ENCODE peak calls at places on chromosome 3, in seven cellular contexts. One of them, this sample, is unnamed.

GRCh38 chr3:193704431-193704830 is 111.4 kb downstream of the OPA1 start:
- DNase-seq in astrocyte: no peak
- DNase-seq in A549: no peak
- DNase-seq in ovary: no peak
- DNase-seq in CD8-positive, alpha-beta T cell: no peak
- DNase-seq in K562: peak
- DNase-seq in left ventricle myocardium inferior: no peak
- DNase-seq in this sample: no peak

GRCh38 chr3:190644766-190645165 is 130.9 kb downstream of the IL1RAP start:
- DNase-seq in astrocyte: peak
- DNase-seq in CD8-positive, alpha-beta T cell: no peak
- DNase-seq in left ventricle myocardium inferior: no peak
- DNase-seq in K562: no peak
- DNase-seq in A549: no peak
- DNase-seq in ovary: no peak
- DNase-seq in this sample: no peak

GRCh38 chr3:157064402-157064801 is 95.5 kb downstream of the CCNL1 start:
- DNase-seq in A549: no peak
- DNase-seq in astrocyte: no peak
- DNase-seq in ovary: no peak
- DNase-seq in left ventricle myocardium inferior: no peak
- DNase-seq in CD8-positive, alpha-beta T cell: no peak
- DNase-seq in K562: no peak
- DNase-seq in this sample: no peak

GRCh38 chr3:184129012-184129411 is 6.1 kb upstream of the EIF2B5 start:
- DNase-seq in A549: no peak
- DNase-seq in ovary: no peak
- DNase-seq in CD8-positive, alpha-beta T cell: no peak
- DNase-seq in K562: peak
- DNase-seq in left ventricle myocardium inferior: no peak
- DNase-seq in astrocyte: peak
- DNase-seq in this sample: no peak

GRCh38 chr3:58092516-58092915 is 84.3 kb downstream of the FLNB start:
- DNase-seq in CD8-positive, alpha-beta T cell: no peak
- DNase-seq in A549: no peak
- DNase-seq in left ventricle myocardium inferior: no peak
- DNase-seq in astrocyte: no peak
- DNase-seq in ovary: no peak
- DNase-seq in K562: no peak
- DNase-seq in this sample: no peak

GRCh38 chr3:19147905-19148767 is at the start of gene KCNH8:
- DNase-seq in CD8-positive, alpha-beta T cell: no peak
- DNase-seq in ovary: no peak
- DNase-seq in A549: peak
- DNase-seq in astrocyte: no peak
- DNase-seq in K562: peak
- DNase-seq in left ventricle myocardium inferior: no peak
- DNase-seq in this sample: no peak

GRCh38 chr3:120473389-120473788 is 22.6 kb upstream of the FSTL1 start:
- DNase-seq in A549: no peak
- DNase-seq in CD8-positive, alpha-beta T cell: no peak
- DNase-seq in ovary: no peak
- DNase-seq in K562: no peak
- DNase-seq in astrocyte: peak
- DNase-seq in left ventricle myocardium inferior: no peak
- DNase-seq in this sample: no peak

GRCh38 chr3:32814371-32814770 is 3.4 kb upstream of the TRIM71 start:
- DNase-seq in K562: no peak
- DNase-seq in left ventricle myocardium inferior: no peak
- DNase-seq in astrocyte: no peak
- DNase-seq in ovary: no peak
- DNase-seq in A549: no peak
- DNase-seq in CD8-positive, alpha-beta T cell: no peak
- DNase-seq in this sample: no peak

GRCh38 chr3:21954709-21955108 is 203.7 kb upstream of the ZNF385D start:
- DNase-seq in CD8-positive, alpha-beta T cell: no peak
- DNase-seq in left ventricle myocardium inferior: no peak
- DNase-seq in ovary: no peak
- DNase-seq in astrocyte: peak
- DNase-seq in A549: no peak
- DNase-seq in K562: no peak
- DNase-seq in this sample: no peak

GRCh38 chr3:38653685-38654537 is 4.4 kb upstream of the SCN5A start:
- DNase-seq in K562: no peak
- DNase-seq in ovary: no peak
- DNase-seq in left ventricle myocardium inferior: no peak
- DNase-seq in astrocyte: no peak
- DNase-seq in CD8-positive, alpha-beta T cell: no peak
- DNase-seq in A549: no peak
- DNase-seq in this sample: no peak

GRCh38 chr3:13105181-13105580 is 32.0 kb upstream of the IQSEC1 start:
- DNase-seq in ovary: no peak
- DNase-seq in left ventricle myocardium inferior: peak
- DNase-seq in CD8-positive, alpha-beta T cell: no peak
- DNase-seq in A549: no peak
- DNase-seq in astrocyte: no peak
- DNase-seq in K562: no peak
- DNase-seq in this sample: no peak

GRCh38 chr3:13091898-13092620 is 18.8 kb upstream of the IQSEC1 start:
- DNase-seq in K562: peak
- DNase-seq in CD8-positive, alpha-beta T cell: peak
- DNase-seq in A549: peak
- DNase-seq in left ventricle myocardium inferior: peak
- DNase-seq in astrocyte: peak
- DNase-seq in ovary: peak
- DNase-seq in this sample: peak

GRCh38 chr3:63791974-63792373 is 27.1 kb upstream of the C3orf49 start:
- DNase-seq in ovary: no peak
- DNase-seq in left ventricle myocardium inferior: no peak
- DNase-seq in K562: no peak
- DNase-seq in astrocyte: peak
- DNase-seq in CD8-positive, alpha-beta T cell: no peak
- DNase-seq in A549: no peak
- DNase-seq in this sample: no peak

GRCh38 chr3:42497009-42497731 is 5.3 kb upstream of the VIPR1 start:
- DNase-seq in A549: peak
- DNase-seq in ovary: no peak
- DNase-seq in astrocyte: peak
- DNase-seq in K562: no peak
- DNase-seq in left ventricle myocardium inferior: no peak
- DNase-seq in CD8-positive, alpha-beta T cell: no peak
- DNase-seq in this sample: peak

GRCh38 chr3:136075816-136076215 is 110.3 kb downstream of the PPP2R3A start:
- DNase-seq in CD8-positive, alpha-beta T cell: no peak
- DNase-seq in K562: no peak
- DNase-seq in astrocyte: peak
- DNase-seq in ovary: no peak
- DNase-seq in A549: no peak
- DNase-seq in left ventricle myocardium inferior: no peak
- DNase-seq in this sample: no peak

GRCh38 chr3:58529516-58530353 is 7.3 kb downstream of the ACOX2 start:
- DNase-seq in ovary: no peak
- DNase-seq in K562: peak
- DNase-seq in CD8-positive, alpha-beta T cell: no peak
- DNase-seq in left ventricle myocardium inferior: no peak
- DNase-seq in A549: no peak
- DNase-seq in astrocyte: no peak
- DNase-seq in this sample: no peak

GRCh38 chr3:159260049-159260662 is 458.3 kb downstream of the MFSD1 start:
- DNase-seq in CD8-positive, alpha-beta T cell: no peak
- DNase-seq in left ventricle myocardium inferior: no peak
- DNase-seq in astrocyte: peak
- DNase-seq in A549: peak
- DNase-seq in ovary: no peak
- DNase-seq in K562: peak
- DNase-seq in this sample: no peak

DNA sequence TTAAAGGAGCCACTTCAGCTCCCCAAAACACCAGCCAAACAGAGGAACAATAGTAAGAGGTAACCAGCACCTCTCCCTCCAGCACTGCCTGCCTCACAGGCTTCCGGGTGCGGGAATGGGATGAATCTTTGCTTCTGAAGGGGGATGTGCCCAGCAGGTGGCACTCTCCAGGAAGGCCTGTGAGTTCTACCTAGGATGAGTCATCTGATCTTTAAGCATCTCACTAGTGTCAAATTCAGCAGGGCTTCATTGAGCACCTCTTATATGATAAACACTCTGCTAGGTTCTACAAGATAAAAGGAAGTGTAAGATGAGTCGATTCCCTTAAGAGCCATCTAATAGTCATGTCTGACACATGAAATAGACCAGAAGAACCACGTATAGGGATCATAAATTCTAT is 237.4 kb upstream of the UMPS start:
- DNase-seq in CD8-positive, alpha-beta T cell: no peak
- DNase-seq in ovary: no peak
- DNase-seq in K562: peak
- DNase-seq in A549: peak
- DNase-seq in astrocyte: peak
- DNase-seq in left ventricle myocardium inferior: peak
- DNase-seq in this sample: no peak
- TF ChIP-seq CTCF in CD8-positive, alpha-beta T cell: no peak
- TF ChIP-seq CTCF in ovary: no peak
- TF ChIP-seq CTCF in K562: peak
- TF ChIP-seq CTCF in A549: peak
- TF ChIP-seq CTCF in astrocyte: peak
- TF ChIP-seq CTCF in left ventricle myocardium inferior: peak
- TF ChIP-seq CTCF in this sample: no peak

DNA sequence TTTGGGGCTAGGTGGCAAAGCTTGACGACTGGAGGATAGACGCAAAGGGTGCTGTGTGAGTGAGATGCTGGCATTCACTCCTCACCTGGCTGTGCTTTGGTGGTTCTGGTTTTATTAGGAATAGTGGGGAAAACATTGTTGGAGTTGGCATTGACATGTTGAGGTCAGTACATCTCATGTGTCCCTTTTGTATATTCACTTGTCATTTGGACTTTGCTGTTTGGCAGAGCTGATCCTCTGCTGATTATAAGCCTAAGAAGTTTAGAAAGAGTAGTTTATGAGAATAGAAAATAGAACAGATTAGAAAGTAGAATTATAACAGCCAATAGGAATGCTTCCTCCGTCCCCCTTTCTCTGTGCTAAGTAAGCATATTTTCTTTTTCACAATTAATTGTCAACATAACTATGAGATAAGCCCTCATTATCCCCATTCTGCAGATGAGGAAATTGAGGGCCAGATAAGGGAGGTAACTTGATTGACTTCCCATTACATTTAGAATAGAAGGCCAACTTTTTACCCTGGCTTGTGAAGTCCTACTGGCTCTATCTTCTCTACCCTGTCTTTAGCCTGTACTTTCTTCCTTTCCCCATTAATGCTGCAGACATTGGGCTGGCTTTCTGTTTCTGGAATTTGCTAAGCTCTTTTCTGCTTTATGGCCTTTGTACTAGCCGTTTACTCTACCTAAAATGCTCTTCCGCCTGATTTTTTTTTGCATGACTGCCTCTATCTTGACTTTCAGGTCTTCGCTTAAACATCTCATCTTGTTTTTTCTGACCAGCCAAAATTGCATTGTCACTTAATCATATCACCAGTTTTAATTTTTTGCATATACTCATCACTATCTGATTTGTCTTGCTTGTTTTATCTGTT is 12.8 kb downstream of the ITPR1 start:
- DNase-seq in CD8-positive, alpha-beta T cell: no peak
- DNase-seq in ovary: no peak
- DNase-seq in A549: no peak
- DNase-seq in astrocyte: no peak
- DNase-seq in left ventricle myocardium inferior: no peak
- DNase-seq in K562: no peak
- DNase-seq in this sample: no peak
- H3K4me3 ChIP-seq in CD8-positive, alpha-beta T cell: no peak
- H3K4me3 ChIP-seq in ovary: no peak
- H3K4me3 ChIP-seq in A549: no peak
- H3K4me3 ChIP-seq in astrocyte: no peak
- H3K4me3 ChIP-seq in left ventricle myocardium inferior: no peak
- H3K4me3 ChIP-seq in K562: no peak
- H3K4me3 ChIP-seq in this sample: peak

GRCh38 chr3:189488241-189488767 is 142.9 kb upstream of the TP63 start:
- DNase-seq in astrocyte: peak
- DNase-seq in K562: no peak
- DNase-seq in A549: no peak
- DNase-seq in left ventricle myocardium inferior: no peak
- DNase-seq in ovary: no peak
- DNase-seq in CD8-positive, alpha-beta T cell: no peak
- DNase-seq in this sample: no peak
- H3K27ac ChIP-seq in astrocyte: no peak
- H3K27ac ChIP-seq in K562: no peak
- H3K27ac ChIP-seq in A549: peak
- H3K27ac ChIP-seq in left ventricle myocardium inferior: no peak
- H3K27ac ChIP-seq in ovary: no peak
- H3K27ac ChIP-seq in CD8-positive, alpha-beta T cell: no peak
- H3K27ac ChIP-seq in this sample: no peak

GRCh38 chr3:185988080-185988815 is 50.4 kb upstream of the TRA2B start:
- DNase-seq in left ventricle myocardium inferior: no peak
- DNase-seq in K562: no peak
- DNase-seq in ovary: no peak
- DNase-seq in A549: no peak
- DNase-seq in CD8-positive, alpha-beta T cell: no peak
- DNase-seq in astrocyte: no peak
- DNase-seq in this sample: no peak
- TF ChIP-seq CTCF in left ventricle myocardium inferior: no peak
- TF ChIP-seq CTCF in K562: peak
- TF ChIP-seq CTCF in ovary: no peak
- TF ChIP-seq CTCF in A549: no peak
- TF ChIP-seq CTCF in CD8-positive, alpha-beta T cell: no peak
- TF ChIP-seq CTCF in astrocyte: no peak
- TF ChIP-seq CTCF in this sample: no peak

DNA sequence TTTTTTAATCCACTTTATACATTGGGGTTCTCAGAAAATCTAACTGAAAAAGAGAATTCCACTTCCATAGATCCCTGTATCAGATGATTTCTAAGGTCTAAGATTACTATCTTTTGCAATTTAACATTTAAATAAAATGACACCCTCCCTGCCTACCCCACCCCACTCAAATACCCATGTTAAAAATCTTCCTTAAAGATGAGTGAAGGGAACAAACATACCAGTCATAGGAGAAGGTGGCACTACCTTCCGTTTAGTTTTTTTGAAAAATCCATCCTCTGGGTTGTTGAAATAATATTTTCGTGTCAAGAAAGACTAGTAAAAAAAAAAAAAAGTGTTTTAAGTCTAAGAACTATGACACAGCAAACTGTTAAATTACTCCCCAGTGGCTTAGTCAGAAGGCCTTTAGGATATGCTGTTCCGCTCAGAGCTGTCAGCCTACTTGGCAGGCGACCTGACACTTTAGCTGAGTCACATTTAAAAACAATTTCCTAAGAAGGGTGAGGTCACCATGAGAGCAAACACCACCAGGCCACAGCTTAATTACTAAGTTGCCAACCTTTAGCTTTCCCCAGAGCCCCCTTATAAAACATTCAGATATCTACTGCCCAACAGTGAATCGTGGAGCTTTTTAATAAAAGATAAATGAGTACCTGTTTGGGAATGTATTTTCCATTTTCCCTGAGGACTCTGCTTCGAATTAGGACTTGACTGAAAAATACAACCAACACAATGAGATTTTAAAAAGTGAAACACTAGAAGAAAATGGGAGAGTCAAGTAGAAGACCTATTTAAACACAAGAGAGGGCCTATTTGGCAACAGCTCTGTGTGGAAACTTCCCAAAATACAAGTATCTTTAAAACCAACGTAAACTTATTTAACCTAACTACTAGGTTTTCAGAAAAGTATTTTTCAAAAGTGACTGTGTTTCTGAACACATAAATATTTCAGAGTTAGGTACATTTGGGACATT is 9.6 kb downstream of the EMC3 start:
- DNase-seq in astrocyte: peak
- DNase-seq in ovary: peak
- DNase-seq in A549: peak
- DNase-seq in CD8-positive, alpha-beta T cell: no peak
- DNase-seq in left ventricle myocardium inferior: peak
- DNase-seq in K562: peak
- DNase-seq in this sample: peak
- H3K4me3 ChIP-seq in astrocyte: no peak
- H3K4me3 ChIP-seq in ovary: no peak
- H3K4me3 ChIP-seq in A549: peak
- H3K4me3 ChIP-seq in CD8-positive, alpha-beta T cell: no peak
- H3K4me3 ChIP-seq in left ventricle myocardium inferior: peak
- H3K4me3 ChIP-seq in K562: peak
- H3K4me3 ChIP-seq in this sample: no peak